ENCODE peak calls at places on chromosomes 7 and 10, in eight cellular contexts. L is heart right ventricle, A is IMR-90, D is transverse colon, B is tibial artery, Y is body of pancreas, P is stomach, O is GM23338. G is an unnamed sample. For H3K4me1, the result is how much of the 10 kb centered on the place peaks cover.

GRCh38 chr10:86538547-86538946 is 17.0 kb upstream of the WAPL start:
- DNase-seq in A (no peak), P (no peak), B (peak), D (peak), O (no peak), L (no peak), Y (no peak), G (no peak)

GRCh38 chr7:29622335-29623265 is 59.0 kb downstream of the PRR15 start:
- DNase-seq in D (no peak), B (peak), O (no peak), Y (no peak), L (no peak), P (no peak), A (peak), G (no peak)

GRCh38 chr7:121519548-121520521 is 123.7 kb upstream of the FAM3C start:
- DNase-seq in D (no peak), B (peak), O (no peak), Y (peak), A (no peak), L (peak), P (no peak), G (no peak)

GRCh38 chr10:94012834-94013830 is 19.4 kb downstream of the PLCE1 start:
- DNase-seq in D (no peak), L (no peak), B (no peak), P (no peak), Y (no peak), O (no peak), A (peak), G (no peak)

GRCh38 chr7:5479133-5479745 is 55.6 kb upstream of the TNRC18 start:
- DNase-seq in A (peak), B (no peak), O (no peak), P (no peak), Y (no peak), L (no peak), D (no peak), G (no peak)

GRCh38 chr7:40437498-40437897 is 302.7 kb downstream of the SUGCT start:
- DNase-seq in P (no peak), Y (no peak), A (peak), O (no peak), L (no peak), D (no peak), B (no peak), G (no peak)

GRCh38 chr7:46932656-46933424 is 649.1 kb downstream of the TNS3 start:
- DNase-seq in A (peak), P (no peak), L (no peak), O (peak), D (no peak), B (peak), Y (peak), G (peak)

GRCh38 chr7:135320277-135320676 is 86.6 kb downstream of the STRA8 start:
- DNase-seq in A (peak), D (peak), B (peak), O (no peak), Y (peak), L (peak), P (peak), G (peak)

GRCh38 chr7:98049034-98049433 is 57.6 kb upstream of the LMTK2 start:
- DNase-seq in Y (no peak), O (peak), L (no peak), B (no peak), P (no peak), A (no peak), D (no peak), G (no peak)

GRCh38 chr7:22082553-22082885 is 136.8 kb upstream of the CDCA7L start:
- DNase-seq in L (no peak), Y (no peak), D (no peak), P (no peak), A (no peak), B (no peak), O (peak), G (no peak)

GRCh38 chr10:13158401-13158800 is 3.0 kb upstream of the MCM10 start:
- DNase-seq in P (no peak), B (no peak), A (no peak), D (no peak), O (no peak), Y (peak), L (peak), G (peak)

GRCh38 chr10:78312197-78313046 is 278.8 kb downstream of the RPS24 start:
- DNase-seq in O (no peak), L (no peak), D (no peak), P (no peak), Y (no peak), B (no peak), A (peak), G (no peak)

GRCh38 chr7:54969190-54969967 is 49.4 kb upstream of the EGFR start:
- DNase-seq in Y (no peak), O (no peak), D (no peak), L (no peak), P (no peak), A (peak), B (no peak), G (no peak)

GRCh38 chr10:102646610-102647432 is 2.5 kb downstream of the TRIM8 start:
- DNase-seq in D (peak), L (no peak), Y (peak), A (peak), P (peak), B (peak), O (no peak), G (no peak)

GRCh38 chr10:83908506-83908905 is 230.8 kb upstream of the GHITM start:
- DNase-seq in P (no peak), B (no peak), D (no peak), Y (no peak), A (no peak), L (no peak), O (no peak), G (no peak)

GRCh38 chr7:17769918-17770317 is 170.4 kb downstream of the SNX13 start:
- DNase-seq in L (no peak), A (peak), P (peak), O (peak), Y (peak), D (peak), B (peak), G (peak)

GRCh38 chr7:157445956-157446295 is 109.1 kb downstream of the DNAJB6 start:
- DNase-seq in D (no peak), Y (no peak), A (no peak), B (no peak), L (no peak), O (no peak), P (no peak), G (no peak)

GRCh38 chr10:58712982-58713381 is 200.3 kb downstream of the BICC1 start:
- DNase-seq in A (no peak), L (no peak), O (peak), Y (no peak), P (no peak), D (no peak), B (no peak), G (no peak)

GRCh38 chr10:80938920-80939319 is 401.2 kb downstream of the SH2D4B start:
- DNase-seq in P (no peak), Y (no peak), B (no peak), D (no peak), A (no peak), L (no peak), O (no peak), G (no peak)

GRCh38 chr10:70729763-70730357 is 55.3 kb downstream of the TBATA start:
- DNase-seq in Y (no peak), B (no peak), D (peak), P (no peak), A (no peak), L (no peak), O (no peak), G (peak)
- H3K4me1 ChIP-seq in Y (under half), B (under half), D (under half), P (under half), A (under half), L (under half), O (under half), G (under half)

DNA sequence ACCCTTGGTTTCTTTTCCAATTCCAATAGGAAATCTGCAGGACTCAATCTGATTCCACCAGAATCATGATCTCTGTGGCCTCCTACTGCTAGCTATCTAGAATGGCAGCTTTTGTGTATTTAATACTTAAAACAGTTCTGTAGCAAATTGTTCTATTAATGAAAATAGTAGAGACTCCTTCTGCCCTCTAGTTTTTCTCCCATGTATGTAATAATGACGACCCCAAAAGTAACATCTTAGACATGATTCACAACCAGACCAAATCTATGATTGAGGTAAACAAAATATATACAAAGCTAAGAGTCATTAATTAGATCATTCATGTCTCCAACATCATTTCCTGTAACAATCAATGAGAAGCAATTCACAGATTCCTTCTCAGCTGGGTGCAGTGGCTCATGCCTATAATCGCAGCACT is 259.1 kb upstream of the MKLN1 start:
- DNase-seq in D (no peak), A (peak), Y (no peak), P (no peak), B (no peak), O (peak), L (no peak), G (no peak)
- TF ChIP-seq CTCF in D (no peak), A (peak), Y (no peak), P (no peak), B (no peak), O (no peak), L (peak), G (peak)

GRCh38 chr10:124120410-124121061 is 27.1 kb upstream of the CHST15 start:
- DNase-seq in B (no peak), A (no peak), D (no peak), O (no peak), L (no peak), Y (no peak), P (no peak), G (no peak)
- H3K4me1 ChIP-seq in B (under half), A (under half), D (under half), O (under half), L (under half), Y (under half), P (under half), G (under half)

DNA sequence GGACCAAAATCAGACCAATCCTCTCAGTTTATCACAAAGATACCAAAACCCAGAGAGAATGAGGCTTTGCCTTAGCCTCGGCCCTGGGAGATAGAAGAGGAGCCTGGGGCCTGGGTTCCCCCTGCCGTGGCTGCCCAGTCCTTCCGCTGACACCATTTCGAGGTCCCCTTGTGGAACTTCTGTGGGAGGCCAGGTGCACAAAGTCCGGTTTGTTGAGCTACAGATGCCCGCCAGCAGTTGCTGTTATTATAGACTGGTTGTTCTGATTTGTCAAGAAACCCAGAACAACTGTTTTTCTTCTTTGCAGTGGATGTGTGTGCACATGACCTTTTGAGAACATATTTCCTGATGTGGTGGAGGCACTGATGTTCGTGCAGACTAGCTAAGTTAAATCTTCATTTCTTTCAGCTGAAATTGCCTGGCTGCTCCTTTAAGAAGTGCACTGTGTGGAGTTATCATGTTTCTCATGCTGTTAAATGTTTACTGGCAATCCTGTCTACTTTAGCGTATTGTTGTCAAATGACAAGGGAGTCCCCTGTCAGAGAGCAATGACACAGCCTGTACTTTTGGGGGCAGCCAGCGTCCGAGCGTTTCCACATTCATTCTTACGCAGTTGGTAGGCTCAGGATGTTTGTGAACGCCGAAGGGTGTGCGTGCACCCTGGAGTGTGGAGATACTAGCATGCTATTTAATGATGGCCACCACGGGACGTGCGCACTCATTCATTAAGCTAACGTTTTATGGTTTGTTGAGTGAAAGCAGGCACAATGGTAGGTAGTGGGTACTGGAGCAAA is 47.8 kb downstream of the CUX1 start:
- DNase-seq in A (no peak), O (no peak), D (no peak), P (no peak), Y (no peak), L (no peak), B (no peak), G (no peak)
- TF ChIP-seq CTCF in A (no peak), O (no peak), D (no peak), P (no peak), Y (no peak), L (no peak), B (no peak), G (no peak)